ENCODE peak calls at places on chromosomes 13 and 19, in nine cellular contexts. F is transverse colon; O is frontal cortex; L is lower leg skin; J is ELR; R is thoracic aorta; G is stimulated activated CD4-positive, alpha-beta T cell treated with anti-CD3 and anti-CD28 coated beads, TNF-alpha, amount 100 ng/mL, for 48 hours; S is natural killer cell; X is NCI-H1436. Z is an unnamed sample.

GRCh38 chr19:13841339-13842293 is 35.3 kb upstream of the NANOS3 start:
- DNase-seq in L (peak), O (no peak), S (peak), X (no peak), G (no peak), R (no peak), F (peak), J (peak), Z (no peak)

GRCh38 chr13:96925869-96926628 is 68.2 kb downstream of the OXGR1 start:
- DNase-seq in G (no peak), R (no peak), F (no peak), X (no peak), J (no peak), L (no peak), O (no peak), S (no peak), Z (no peak)

GRCh38 chr13:51804295-51805172 is 571 bp upstream of the DHRS12 start:
- DNase-seq in F (peak), R (no peak), X (no peak), S (peak), J (no peak), G (no peak), L (no peak), O (peak), Z (no peak)

GRCh38 chr13:82412749-82413148 is 1469.5 kb downstream of the SLITRK1 start:
- DNase-seq in S (no peak), J (no peak), X (no peak), G (no peak), O (no peak), F (no peak), R (no peak), L (no peak), Z (no peak)

GRCh38 chr13:20006206-20006605 is 47.7 kb downstream of the ZMYM2 start:
- DNase-seq in L (no peak), O (no peak), G (no peak), F (no peak), S (no peak), J (peak), R (no peak), X (no peak), Z (no peak)

GRCh38 chr13:24693862-24694471 is 13.8 kb downstream of the ATP12A start:
- DNase-seq in X (peak), R (no peak), S (no peak), F (peak), L (no peak), J (peak), O (peak), G (peak), Z (no peak)

GRCh38 chr13:71935166-71935840 is 68.3 kb upstream of the DACH1 start:
- DNase-seq in G (no peak), J (no peak), O (no peak), S (no peak), X (no peak), L (no peak), F (no peak), R (no peak), Z (no peak)

GRCh38 chr19:46839752-46840151 is 10.9 kb downstream of the AP2S1 start:
- DNase-seq in X (no peak), O (no peak), L (no peak), R (no peak), G (no peak), J (no peak), F (peak), S (no peak), Z (no peak)

GRCh38 chr19:12773571-12773970 is 1.8 kb downstream of the HOOK2 start:
- DNase-seq in F (no peak), L (no peak), O (no peak), S (no peak), X (no peak), J (peak), G (no peak), R (no peak), Z (no peak)

GRCh38 chr19:1651061-1651547 is 1.3 kb downstream of the TCF3 start:
- DNase-seq in S (peak), G (peak), R (no peak), J (peak), O (no peak), X (no peak), L (no peak), F (peak), Z (no peak)

GRCh38 chr19:46416077-46416709 is 2.8 kb upstream of the CCDC8 start:
- DNase-seq in L (no peak), R (peak), S (no peak), J (peak), G (peak), F (peak), X (peak), O (peak), Z (peak)

GRCh38 chr13:33743438-33744368 is 74.2 kb upstream of the RFC3 start:
- DNase-seq in L (no peak), G (no peak), F (no peak), J (no peak), O (no peak), R (no peak), X (no peak), S (no peak), Z (no peak)

GRCh38 chr19:29812080-29812880 is 489 bp downstream of the CCNE1 start:
- DNase-seq in L (no peak), S (peak), O (no peak), F (peak), J (peak), X (no peak), R (no peak), G (no peak), Z (no peak)

GRCh38 chr19:14181906-14182305 is 24.1 kb downstream of the ADGRL1 start:
- DNase-seq in J (no peak), S (no peak), L (no peak), R (no peak), G (no peak), O (no peak), X (no peak), F (no peak), Z (no peak)

GRCh38 chr13:102729560-102730275 is 34.9 kb upstream of the METTL21C start:
- DNase-seq in R (no peak), X (peak), S (no peak), J (peak), G (no peak), F (no peak), O (no peak), L (no peak), Z (no peak)

GRCh38 chr13:107277911-107278310 is 710.0 kb upstream of the ARGLU1 start:
- DNase-seq in G (no peak), O (no peak), L (no peak), J (peak), F (no peak), X (no peak), S (no peak), R (no peak), Z (no peak)

GRCh38 chr13:71477735-71478134 is 389.3 kb downstream of the DACH1 start:
- DNase-seq in X (no peak), G (no peak), L (no peak), S (no peak), J (peak), O (no peak), R (no peak), F (no peak), Z (no peak)

GRCh38 chr19:5804516-5805464 is at the start of gene NRTN:
- DNase-seq in X (peak), F (peak), R (no peak), S (no peak), O (no peak), J (no peak), G (no peak), L (peak), Z (no peak)

GRCh38 chr13:93309886-93310520 is 83.4 kb downstream of the GPC6 start:
- DNase-seq in O (no peak), J (peak), L (no peak), F (no peak), S (no peak), G (no peak), X (no peak), R (no peak), Z (no peak)

GRCh38 chr13:40404407-40404806 is 262.0 kb downstream of the FOXO1 start:
- DNase-seq in X (no peak), L (no peak), J (no peak), O (no peak), R (no peak), F (no peak), S (no peak), G (no peak), Z (no peak)

GRCh38 chr13:94557836-94558235 is 38.1 kb downstream of the TGDS start:
- DNase-seq in R (no peak), X (no peak), G (no peak), S (no peak), J (no peak), L (no peak), F (no peak), O (no peak), Z (no peak)

GRCh38 chr13:90261343-90261742 is 1086.1 kb upstream of the MIR17HG start:
- DNase-seq in J (no peak), G (no peak), R (no peak), S (no peak), L (no peak), X (no peak), F (no peak), O (no peak), Z (no peak)

GRCh38 chr19:30212574-30212973 is 159.6 kb upstream of the ZNF536 start:
- DNase-seq in R (no peak), L (no peak), G (no peak), X (no peak), O (no peak), F (no peak), J (no peak), S (no peak), Z (no peak)

GRCh38 chr19:18306903-18307681 is 15.8 kb downstream of the LSM4 start:
- DNase-seq in X (no peak), L (no peak), J (no peak), S (no peak), G (no peak), F (no peak), R (no peak), O (no peak), Z (no peak)

GRCh38 chr13:27808866-27809546 is 16.7 kb downstream of the GSX1 start:
- DNase-seq in O (no peak), L (no peak), X (no peak), J (peak), F (no peak), R (no peak), S (no peak), G (no peak), Z (no peak)

GRCh38 chr13:114314074-114314912 is at the start of gene CHAMP1:
- DNase-seq in R (peak), J (peak), S (peak), X (peak), G (peak), F (peak), O (peak), L (peak), Z (peak)

GRCh38 chr13:99501952-99502310 is 659 bp downstream of the TM9SF2 start:
- DNase-seq in F (peak), R (no peak), G (no peak), J (peak), L (peak), O (no peak), X (no peak), S (peak), Z (no peak)

GRCh38 chr13:105721056-105721455 is 814.4 kb downstream of the EFNB2 start:
- DNase-seq in J (no peak), S (no peak), G (no peak), R (no peak), L (no peak), F (no peak), X (no peak), O (no peak), Z (no peak)